ENCODE peak calls at places on chromosomes 4 and X, in four cellular contexts. O, M, I and E are unnamed samples.

GRCh38 chr4:153497091-153497531 is 31.0 kb downstream of the TMEM131L start:
- DNase-seq in O (no peak), M (peak; percentile 65), I (no peak), E (no peak)

GRCh38 chr4:9703391-9703790 is 78.0 kb upstream of the DRD5 start:
- DNase-seq in O (no peak), M (peak; percentile 32), I (peak; percentile 71), E (no peak)

GRCh38 chr4:54440394-54441223 is 211.5 kb downstream of the PDGFRA start:
- DNase-seq in M (peak; percentile 68), I (no peak), O (no peak), E (no peak)

GRCh38 chr4:10123227-10124101 is 6.9 kb upstream of the WDR1 start:
- DNase-seq in M (peak; percentile 33), I (no peak), O (no peak), E (no peak)

GRCh38 chrX:104288961-104289360 is 34.2 kb upstream of the ESX1 start:
- DNase-seq in I (no peak), O (no peak), M (no peak), E (no peak)

GRCh38 chrX:119647552-119648420 is 41.6 kb upstream of the NKRF start:
- DNase-seq in O (no peak), I (no peak), M (no peak), E (no peak)

GRCh38 chrX:153583433-153583832 is 15.5 kb downstream of the CCNQ start:
- DNase-seq in I (no peak), M (peak; percentile 38), O (no peak), E (no peak)

GRCh38 chr4:139887962-139888735 is 222.5 kb downstream of the MGST2 start:
- DNase-seq in M (peak; percentile 20), I (no peak), O (no peak), E (no peak)

GRCh38 chrX:148372925-148373324 is 127.5 kb upstream of the AFF2 start:
- DNase-seq in M (no peak), I (no peak), O (no peak), E (no peak)

GRCh38 chr4:173288296-173288695 is 45.9 kb downstream of the HMGB2 start:
- DNase-seq in M (peak; percentile 85), I (no peak), O (no peak), E (no peak)

GRCh38 chr4:8419222-8420041 is 21.1 kb downstream of the ACOX3 start:
- DNase-seq in O (no peak), I (no peak), M (peak; percentile 50), E (no peak)

GRCh38 chr4:5616331-5616950 is 91.9 kb downstream of the EVC2 start:
- DNase-seq in M (no peak), I (no peak), O (no peak), E (no peak)

GRCh38 chr4:74033721-74034120 is 4.8 kb downstream of the CXCL3 start:
- DNase-seq in O (no peak), M (peak; percentile 88), I (no peak), E (no peak)

GRCh38 chrX:83845397-83845796 is 15.5 kb upstream of the CYLC1 start:
- DNase-seq in O (no peak), M (peak; percentile 38), I (no peak), E (no peak)

GRCh38 chr4:10198365-10198764 is 81.8 kb upstream of the WDR1 start:
- DNase-seq in O (no peak), M (no peak), I (no peak), E (no peak)

GRCh38 chr4:110270492-110271197 is 72.2 kb upstream of the ELOVL6 start:
- DNase-seq in O (no peak), I (no peak), M (peak; percentile 76), E (no peak)

GRCh38 chr4:95644417-95644816 is 95.6 kb upstream of the UNC5C start:
- DNase-seq in O (no peak), M (no peak), I (no peak), E (no peak)

GRCh38 chrX:109782994-109783711 is 50.1 kb upstream of the ACSL4 start:
- DNase-seq in O (no peak), M (peak; percentile 9), I (no peak), E (no peak)

GRCh38 chr4:184383497-184384055 is 90.8 kb downstream of the IRF2 start:
- DNase-seq in M (peak; percentile 97), I (no peak), O (no peak), E (no peak)

GRCh38 chr4:16496501-16496900 is 270.2 kb upstream of the TAPT1 start:
- DNase-seq in O (no peak), I (no peak), M (peak; percentile 55), E (no peak)

GRCh38 chrX:22060451-22060940 is 28.4 kb downstream of the PHEX start:
- DNase-seq in M (peak; percentile 30), O (no peak), I (no peak), E (no peak)

GRCh38 chrX:118495958-118496762 is 545 bp downstream of the DOCK11 start:
- DNase-seq in O (no peak), M (peak; percentile 33), I (peak; percentile 89), E (no peak)

GRCh38 chr4:7701866-7702649 is 237.6 kb downstream of the AFAP1 start:
- DNase-seq in M (no peak), I (no peak), O (no peak), E (no peak)

GRCh38 chr4:1902243-1902642 is 31.1 kb downstream of the NSD2 start:
- DNase-seq in M (no peak), O (no peak), I (no peak), E (no peak)

GRCh38 chr4:87559090-87559837 is 30.1 kb upstream of the SPARCL1 start:
- DNase-seq in O (no peak), I (no peak), M (no peak), E (no peak)

GRCh38 chrX:111386884-111387283 is 25.1 kb downstream of the DCX start:
- DNase-seq in O (no peak), M (no peak), I (no peak), E (no peak)

GRCh38 chr4:2617955-2618354 is 81.5 kb downstream of the FAM193A start:
- DNase-seq in I (no peak), O (peak; percentile 32), M (peak; percentile 10), E (no peak)

GRCh38 chr4:141102367-141102766 is 30.9 kb downstream of the RNF150 start:
- DNase-seq in M (peak; percentile 58), I (no peak), O (no peak), E (no peak)

GRCh38 chr4:965048-965765 is 8.2 kb downstream of the DGKQ start:
- DNase-seq in M (no peak), O (no peak), I (no peak), E (no peak)

GRCh38 chrX:129478516-129478915 is 44.8 kb downstream of the SMARCA1 start:
- DNase-seq in I (no peak), O (no peak), M (peak; percentile 16), E (no peak)

GRCh38 chrX:123860506-123860840 is 620 bp downstream of the XIAP start:
- DNase-seq in I (no peak), M (peak; percentile 46), O (no peak), E (no peak)

GRCh38 chr4:145435646-145436045 is 46.0 kb upstream of the SMAD1 start:
- DNase-seq in M (no peak), I (no peak), O (no peak), E (no peak)

GRCh38 chr4:65669008-65669971 is 999 bp downstream of the EPHA5 start:
- DNase-seq in M (peak; percentile 18), I (no peak), O (no peak), E (no peak)

GRCh38 chr4:76784237-76784636 is 113.7 kb downstream of the SOWAHB start:
- DNase-seq in M (peak; percentile 20), O (no peak), I (no peak), E (no peak)
- TF ChIP-seq CTCF in M (peak; percentile 16), O (no peak), I (no peak), E (no peak)

GRCh38 chr4:56762484-56763250 is 58.8 kb downstream of the SPINK2 start:
- DNase-seq in M (no peak), O (no peak), I (no peak), E (no peak)
- TF ChIP-seq CTCF in M (no peak), O (no peak), I (no peak), E (no peak)

GRCh38 chr4:86441175-86441960 is 81.5 kb upstream of the MAPK10 start:
- DNase-seq in I (no peak), O (no peak), M (peak; percentile 28), E (no peak)
- TF ChIP-seq CTCF in I (no peak), O (no peak), M (no peak), E (no peak)

GRCh38 chr4:127124919-127125318 is 507.8 kb upstream of the INTU start:
- DNase-seq in O (no peak), M (peak; percentile 3), I (no peak), E (no peak)
- TF ChIP-seq CTCF in O (no peak), M (no peak), I (no peak), E (no peak)